ENCODE peak calls at places on chromosomes 1 and 21, in five cellular contexts. H, T, C, G and I are unnamed samples.

GRCh38 chr1:2312589-2313301 is 78.6 kb downstream of the MORN1 start:
- DNase-seq in H (no peak), T (no peak), C (peak), G (no peak), I (no peak)

GRCh38 chr1:12615916-12616708 is 1.9 kb downstream of the DHRS3 start:
- DNase-seq in H (no peak), T (no peak), C (peak), G (no peak), I (no peak)

GRCh38 chr1:161404051-161404597 is 36.4 kb upstream of the CFAP126 start:
- DNase-seq in H (peak), T (no peak), C (no peak), G (no peak), I (no peak)

GRCh38 chr1:248900637-248901036 is 5.4 kb upstream of the PGBD2 start:
- DNase-seq in H (no peak), T (no peak), C (no peak), G (no peak), I (no peak)

GRCh38 chr1:232328496-232329102 is 301.3 kb downstream of the SIPA1L2 start:
- DNase-seq in H (no peak), T (no peak), C (no peak), G (no peak), I (no peak)

GRCh38 chr1:1290238-1290731 is 10.0 kb downstream of the SCNN1D start:
- DNase-seq in H (peak), T (peak), C (peak), G (peak), I (no peak)

GRCh38 chr21:40936771-40937261 is 89.9 kb upstream of the DSCAM start:
- DNase-seq in H (no peak), T (no peak), C (no peak), G (no peak), I (no peak)

GRCh38 chr1:206453111-206453510 is 17.2 kb upstream of the IKBKE start:
- DNase-seq in H (no peak), T (no peak), C (no peak), G (no peak), I (no peak)

GRCh38 chr1:30514945-30515344 is 208.4 kb downstream of the MATN1 start:
- DNase-seq in H (no peak), T (no peak), C (no peak), G (no peak), I (no peak)

GRCh38 chr1:27392096-27392777 is at the start of gene GPR3:
- DNase-seq in H (peak), T (peak), C (peak), G (peak), I (peak)

GRCh38 chr21:28489197-28489596 is 503.5 kb downstream of the LTN1 start:
- DNase-seq in H (no peak), T (no peak), C (no peak), G (no peak), I (no peak)

GRCh38 chr1:202281316-202282016 is 60.3 kb downstream of the UBE2T start:
- DNase-seq in H (no peak), T (peak), C (no peak), G (peak), I (peak)

GRCh38 chr1:168164771-168165170 is 14.0 kb upstream of the TIPRL start:
- DNase-seq in H (no peak), T (no peak), C (no peak), G (no peak), I (no peak)

GRCh38 chr1:203440780-203441179 is 34.8 kb upstream of the PRELP start:
- DNase-seq in H (no peak), T (peak), C (peak), G (peak), I (peak)

GRCh38 chr1:228866498-228866897 is 131.2 kb downstream of the RHOU start:
- DNase-seq in H (no peak), T (no peak), C (no peak), G (no peak), I (no peak)

GRCh38 chr1:9350011-9350907 is 57.6 kb downstream of the SPSB1 start:
- DNase-seq in H (no peak), T (no peak), C (no peak), G (peak), I (no peak)

GRCh38 chr1:201468844-201469644 is at the start of gene PHLDA3:
- DNase-seq in H (peak), T (peak), C (peak), G (peak), I (peak)

GRCh38 chr1:9207086-9207485 is 27.5 kb upstream of the H6PD start:
- DNase-seq in H (no peak), T (no peak), C (no peak), G (peak), I (no peak)

GRCh38 chr1:235024045-235024439 is 104.6 kb downstream of the TOMM20 start:
- DNase-seq in H (no peak), T (no peak), C (no peak), G (no peak), I (no peak)

GRCh38 chr1:235021815-235022214 is 106.8 kb downstream of the TOMM20 start:
- DNase-seq in H (no peak), T (no peak), C (no peak), G (no peak), I (no peak)

GRCh38 chr1:235022341-235023196 is 106.1 kb downstream of the TOMM20 start:
- DNase-seq in H (no peak), T (no peak), C (no peak), G (peak), I (no peak)

GRCh38 chr1:235024706-235025421 is 103.8 kb downstream of the TOMM20 start:
- DNase-seq in H (no peak), T (no peak), C (no peak), G (no peak), I (no peak)

GRCh38 chr1:235023197-235024044 is 105.2 kb downstream of the TOMM20 start:
- DNase-seq in H (no peak), T (no peak), C (no peak), G (no peak), I (no peak)
- H3K4me3 ChIP-seq in H (no peak), T (no peak), C (no peak), G (no peak), I (no peak)

GRCh38 chr1:213070399-213070798 is 19.4 kb downstream of the RPS6KC1 start:
- DNase-seq in H (peak), T (peak), C (peak), G (peak), I (peak)
- TF ChIP-seq CTCF in H (no peak), T (peak), C (no peak), G (peak), I (peak)

DNA sequence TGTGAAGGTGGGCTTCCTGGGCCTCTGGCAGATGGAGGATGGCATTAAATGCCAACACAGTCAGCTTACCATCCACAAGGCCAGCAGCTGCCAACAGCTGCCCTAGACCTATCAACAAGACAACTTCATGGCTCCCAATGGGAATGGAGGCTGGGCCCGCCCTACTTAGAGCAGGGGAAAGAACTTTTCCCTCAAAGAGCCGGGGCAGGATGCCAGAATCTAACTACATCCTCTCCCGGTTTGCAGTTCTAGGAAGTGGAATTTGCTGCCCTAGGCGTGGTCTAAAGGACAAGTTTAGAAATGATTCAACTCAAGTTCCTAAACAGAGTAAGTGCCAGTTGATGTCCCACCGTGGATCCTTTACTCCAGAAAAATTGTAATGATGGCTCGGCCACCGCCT is 13.1 kb downstream of the ICMT start:
- DNase-seq in H (no peak), T (no peak), C (peak), G (no peak), I (no peak)
- H3K4me3 ChIP-seq in H (no peak), T (no peak), C (no peak), G (no peak), I (no peak)

GRCh38 chr1:186002426-186002825 is 268.2 kb downstream of the HMCN1 start:
- DNase-seq in H (no peak), T (no peak), C (no peak), G (no peak), I (no peak)

GRCh38 chr1:185996211-185996610 is 262.0 kb downstream of the HMCN1 start:
- DNase-seq in H (no peak), T (peak), C (no peak), G (peak), I (no peak)

DNA sequence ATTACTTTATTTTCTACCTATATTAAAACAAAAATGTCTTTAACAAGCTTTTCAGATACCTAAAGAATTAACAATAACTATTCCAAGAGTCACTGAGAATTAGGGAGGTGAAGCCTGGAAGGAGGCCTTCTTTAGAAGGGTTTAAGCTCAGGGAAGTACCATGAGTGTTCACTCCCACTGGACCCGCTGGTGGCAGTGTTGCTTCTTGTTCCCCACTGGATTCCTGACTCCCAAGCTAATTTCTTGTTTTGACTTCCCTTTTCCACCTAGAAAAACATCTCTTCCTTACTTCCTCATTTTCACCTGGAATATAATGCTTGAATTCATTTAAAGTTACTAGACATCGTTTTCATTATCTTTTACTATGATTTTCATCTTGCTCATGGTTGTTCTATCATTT is 264.2 kb downstream of the HMCN1 start:
- DNase-seq in H (no peak), T (no peak), C (no peak), G (no peak), I (no peak)
- TF ChIP-seq CTCF in H (no peak), T (no peak), C (no peak), G (no peak), I (no peak)

GRCh38 chr1:225655509-225656258 is 2.8 kb upstream of the ENAH start:
- DNase-seq in H (no peak), T (peak), C (peak), G (peak), I (peak)

GRCh38 chr1:225652726-225653462 is at the start of gene ENAH:
- DNase-seq in H (peak), T (peak), C (peak), G (peak), I (no peak)

GRCh38 chr1:225653463-225654276 is 747 bp upstream of the ENAH start:
- DNase-seq in H (peak), T (peak), C (peak), G (peak), I (no peak)

GRCh38 chr1:225654277-225654597 is 1.3 kb upstream of the ENAH start:
- DNase-seq in H (no peak), T (no peak), C (no peak), G (no peak), I (no peak)

DNA sequence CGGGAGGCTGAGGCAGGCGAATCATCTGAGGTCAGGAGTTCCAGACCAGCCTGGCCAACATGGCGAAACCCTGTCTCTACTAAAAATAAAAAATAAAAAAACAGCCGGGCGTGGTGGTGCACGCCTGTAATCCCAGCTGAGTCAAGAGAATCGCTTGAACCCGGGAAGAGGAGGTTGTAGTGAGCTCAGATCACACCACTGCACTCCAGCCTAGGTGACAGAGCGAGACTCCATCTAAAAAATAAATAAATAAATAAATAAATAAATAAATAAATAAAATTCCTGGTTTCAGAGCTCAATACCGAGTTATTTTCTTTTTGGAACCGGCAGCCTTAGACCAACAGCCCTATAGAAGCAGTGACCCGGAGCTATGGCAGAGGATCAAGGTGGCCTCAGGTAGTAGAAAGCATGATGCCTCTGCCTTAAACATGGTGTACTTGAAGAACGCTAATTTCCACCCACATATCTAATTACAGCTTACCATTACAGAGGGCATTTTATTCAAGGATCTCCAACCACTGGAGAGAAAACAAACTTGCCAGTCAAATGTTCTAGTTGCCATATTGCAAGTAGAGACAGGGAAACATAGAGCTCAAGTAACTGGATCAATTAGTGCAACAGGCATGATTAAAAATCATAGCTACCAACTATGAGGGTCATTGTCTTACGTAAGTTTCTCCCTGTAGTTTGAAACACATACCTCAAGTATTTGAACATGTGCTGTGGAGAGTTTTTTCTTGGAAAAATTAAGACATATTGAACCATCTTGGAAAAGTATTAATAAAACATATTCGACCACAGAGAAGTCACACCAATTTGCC is 2.0 kb upstream of the ENAH start:
- DNase-seq in H (no peak), T (no peak), C (no peak), G (no peak), I (no peak)
- H3K4me3 ChIP-seq in H (no peak), T (no peak), C (no peak), G (no peak), I (no peak)